ENCODE peak calls at places on chromosomes 7 and 10, in eight cellular contexts. C is Karpas-422; G is transverse colon; S is right lobe of liver; W is heart left ventricle; M is CD4-positive, alpha-beta memory T cell; Z is SJSA1; A is small intestine. R is an unnamed sample. For H3K9me3, the result is how much of the 10 kb centered on the place peaks cover.

GRCh38 chr10:8767616-8768015 is 713.1 kb downstream of the GATA3 start:
- DNase-seq in C (no peak), G (no peak), S (no peak), W (no peak), M (no peak), Z (no peak), A (no peak), R (no peak)

GRCh38 chr10:68239596-68240150 is 7.8 kb upstream of the ATOH7 start:
- DNase-seq in C (no peak), G (no peak), S (no peak), W (no peak), M (no peak), Z (no peak), A (no peak), R (no peak)

GRCh38 chr10:79417731-79418130 is 27.7 kb downstream of the ZCCHC24 start:
- DNase-seq in C (no peak), G (no peak), S (peak), W (peak), M (no peak), Z (no peak), A (no peak), R (no peak)

GRCh38 chr10:69879628-69880257 is 78.0 kb downstream of the COL13A1 start:
- DNase-seq in C (no peak), G (no peak), S (no peak), W (no peak), M (no peak), Z (no peak), A (no peak), R (no peak)

GRCh38 chr7:44062180-44062902 is 3.0 kb downstream of the PGAM2 start:
- DNase-seq in C (peak), G (peak), S (no peak), W (peak), M (no peak), Z (no peak), A (no peak), R (no peak)

GRCh38 chr7:100655908-100656674 is at the start of gene ACTL6B:
- DNase-seq in C (no peak), G (peak), S (peak), W (peak), M (peak), Z (peak), A (peak), R (peak)

GRCh38 chr7:132393789-132394261 is 182.4 kb downstream of the PLXNA4 start:
- DNase-seq in C (no peak), G (no peak), S (no peak), W (no peak), M (no peak), Z (no peak), A (no peak), R (peak)

GRCh38 chr10:71083457-71083975 is 128.9 kb upstream of the UNC5B start:
- DNase-seq in C (no peak), G (no peak), S (no peak), W (no peak), M (no peak), Z (peak), A (no peak), R (peak)

GRCh38 chr7:45978010-45978681 is 57.1 kb upstream of the IGFBP3 start:
- DNase-seq in C (peak), G (no peak), S (peak), W (no peak), M (no peak), Z (peak), A (peak), R (peak)

GRCh38 chr10:62618576-62619408 is 185.7 kb upstream of the ADO start:
- DNase-seq in C (peak), G (peak), S (no peak), W (no peak), M (no peak), Z (no peak), A (no peak), R (no peak)

GRCh38 chr10:129758591-129759021 is 205.5 kb downstream of the EBF3 start:
- DNase-seq in C (no peak), G (no peak), S (peak), W (no peak), M (no peak), Z (peak), A (no peak), R (peak)

GRCh38 chr7:112869111-112869774 is 79.0 kb upstream of the TMEM168 start:
- DNase-seq in C (peak), G (peak), S (no peak), W (no peak), M (peak), Z (no peak), A (peak), R (peak)

GRCh38 chr7:105003875-105004510 is 10.0 kb upstream of the KMT2E start:
- DNase-seq in C (no peak), G (no peak), S (no peak), W (no peak), M (no peak), Z (no peak), A (no peak), R (no peak)

GRCh38 chr7:156614434-156615264 is 25.9 kb upstream of the RNF32 start:
- DNase-seq in C (no peak), G (peak), S (no peak), W (no peak), M (no peak), Z (no peak), A (peak), R (peak)

GRCh38 chr7:101154693-101155102 is 422 bp downstream of the AP1S1 start:
- DNase-seq in C (peak), G (peak), S (no peak), W (no peak), M (no peak), Z (no peak), A (peak), R (no peak)

GRCh38 chr7:155458317-155459132 is 596 bp downstream of the EN2 start:
- DNase-seq in C (no peak), G (no peak), S (no peak), W (no peak), M (no peak), Z (no peak), A (no peak), R (no peak)

GRCh38 chr10:125144693-125145623 is 15.4 kb downstream of the CTBP2 start:
- DNase-seq in C (peak), G (no peak), S (no peak), W (no peak), M (no peak), Z (peak), A (peak), R (no peak)

GRCh38 chr7:114554781-114555537 is 140.3 kb downstream of the FOXP2 start:
- DNase-seq in C (no peak), G (no peak), S (no peak), W (no peak), M (no peak), Z (no peak), A (no peak), R (no peak)

GRCh38 chr7:79668292-79668691 is 214.8 kb upstream of the MAGI2 start:
- DNase-seq in C (no peak), G (no peak), S (no peak), W (no peak), M (no peak), Z (no peak), A (no peak), R (no peak)

GRCh38 chr10:15784237-15784636 is 64.5 kb upstream of the ITGA8 start:
- DNase-seq in C (no peak), G (no peak), S (no peak), W (no peak), M (no peak), Z (no peak), A (no peak), R (no peak)

GRCh38 chr10:74051729-74052342 is 53.9 kb downstream of the VCL start:
- DNase-seq in C (peak), G (no peak), S (no peak), W (no peak), M (no peak), Z (no peak), A (no peak), R (no peak)

GRCh38 chr7:35519971-35520809 is 174.7 kb downstream of the HERPUD2 start:
- DNase-seq in C (peak), G (peak), S (peak), W (peak), M (peak), Z (peak), A (peak), R (peak)

GRCh38 chr10:130138479-130138866 is 2.3 kb downstream of the GLRX3 start:
- DNase-seq in C (no peak), G (no peak), S (no peak), W (no peak), M (no peak), Z (no peak), A (peak), R (no peak)

GRCh38 chr10:7787150-7787856 is 490 bp downstream of the KIN start:
- DNase-seq in C (peak), G (no peak), S (no peak), W (peak), M (no peak), Z (no peak), A (peak), R (no peak)

GRCh38 chr10:21406595-21407218 is 118.8 kb downstream of the SKIDA1 start:
- DNase-seq in C (no peak), G (no peak), S (no peak), W (no peak), M (peak), Z (no peak), A (no peak), R (no peak)

DNA sequence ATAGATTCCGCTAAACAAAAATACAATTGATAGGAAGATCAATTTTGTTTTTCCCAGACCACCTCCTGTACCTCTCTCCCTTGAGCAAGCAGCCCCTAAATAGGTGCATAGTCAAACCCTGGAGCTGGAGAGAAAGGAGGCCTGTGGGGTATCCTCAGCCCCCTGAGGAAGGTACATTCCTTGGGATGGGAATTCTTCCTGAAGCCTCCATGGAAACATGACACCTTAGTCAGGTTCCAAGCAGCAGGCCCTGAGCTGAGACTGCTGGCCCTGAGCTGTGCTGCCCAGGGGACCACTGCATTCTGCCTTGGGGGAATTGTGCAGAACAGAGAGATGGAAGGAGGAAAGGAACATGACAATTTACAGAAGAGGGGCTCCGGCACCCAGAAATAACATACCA is 7.4 kb downstream of the HNRNPF start:
- DNase-seq in C (no peak), G (no peak), S (no peak), W (no peak), M (no peak), Z (no peak), A (no peak), R (no peak)
- H3K4me3 ChIP-seq in C (peak), G (no peak), S (no peak), W (no peak), M (no peak), Z (no peak), A (no peak), R (no peak)

DNA sequence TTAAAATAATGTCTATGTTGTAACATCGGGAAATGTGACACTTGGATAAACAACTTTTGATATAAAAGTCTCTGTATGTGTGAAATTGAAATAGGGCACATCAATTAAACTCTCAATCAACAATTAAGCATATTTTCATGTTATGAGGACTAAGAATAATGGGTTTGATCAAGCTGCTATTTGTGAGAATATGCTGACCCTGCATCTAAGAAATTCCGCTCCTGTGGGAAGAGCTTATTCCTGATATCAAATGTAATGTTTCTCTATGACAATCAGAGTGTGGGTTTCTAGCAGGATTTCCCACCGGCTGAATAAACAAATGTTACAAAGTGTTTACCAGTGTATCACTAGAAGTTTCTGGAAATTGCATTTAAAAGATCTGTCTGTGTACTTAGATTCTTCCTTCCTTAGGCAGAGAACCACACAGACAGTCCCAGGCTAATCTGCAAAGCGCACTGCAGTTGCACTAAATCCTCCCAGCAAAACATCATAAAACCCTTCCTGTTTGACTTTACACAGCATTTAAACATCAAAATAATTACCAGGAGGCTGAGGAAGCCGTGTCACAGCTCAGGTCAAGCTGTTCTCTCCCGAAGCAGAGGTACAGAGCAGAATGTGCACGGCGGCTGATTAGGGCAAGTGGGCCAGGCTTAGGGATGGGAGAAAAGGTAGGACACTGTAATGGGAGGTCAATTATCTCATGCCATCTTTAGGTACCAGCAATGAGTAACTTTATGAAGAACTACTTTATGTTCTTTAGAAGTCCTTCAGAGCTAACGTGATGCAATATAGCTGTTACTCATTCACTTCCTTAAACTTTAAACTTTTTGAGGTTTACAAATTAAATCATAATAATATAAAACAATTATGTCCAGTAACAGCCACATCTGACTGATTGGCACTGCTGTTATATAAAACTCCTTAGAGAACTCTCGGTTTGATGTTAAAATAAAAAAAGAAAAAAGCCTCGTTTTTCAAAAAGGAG is 109.1 kb upstream of the CTTNBP2 start:
- DNase-seq in C (no peak), G (peak), S (no peak), W (no peak), M (no peak), Z (no peak), A (no peak), R (no peak)
- H3K27ac ChIP-seq in C (no peak), G (peak), S (no peak), W (no peak), M (no peak), Z (no peak), A (no peak), R (no peak)

DNA sequence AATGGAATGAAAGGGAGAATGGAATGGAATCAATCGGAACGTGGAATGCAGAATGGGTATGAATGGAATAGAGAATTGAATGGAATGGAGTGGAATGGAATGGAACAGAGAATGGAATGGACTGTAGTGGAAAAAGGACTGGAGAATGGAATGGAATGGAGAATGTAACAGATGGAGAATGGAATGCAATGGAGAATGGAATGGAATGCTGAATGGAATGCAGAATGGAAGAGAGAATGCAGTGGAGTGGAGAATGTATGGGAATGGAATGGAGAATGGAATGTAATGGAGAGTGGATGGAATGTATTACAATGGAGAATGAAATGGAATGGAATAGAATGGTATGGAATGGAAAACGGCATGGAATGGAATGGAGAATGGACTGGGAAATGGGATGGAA is 96.9 kb downstream of the NSUN6 start:
- DNase-seq in C (no peak), G (no peak), S (no peak), W (no peak), M (no peak), Z (no peak), A (no peak), R (no peak)
- H3K9me3 ChIP-seq in C (under half), G (under half), S (under half), W (under half), M (under half), Z (under half), A (under half), R (under half)

GRCh38 chr7:2687881-2688318 is at the start of gene AMZ1:
- DNase-seq in C (no peak), G (no peak), S (no peak), W (no peak), M (no peak), Z (no peak), A (no peak), R (no peak)
- H3K4me3 ChIP-seq in C (no peak), G (no peak), S (no peak), W (peak), M (no peak), Z (peak), A (peak), R (peak)

GRCh38 chr7:91973632-91974031 is 33.0 kb downstream of the AKAP9 start:
- DNase-seq in C (no peak), G (no peak), S (no peak), W (no peak), M (no peak), Z (no peak), A (no peak), R (no peak)
- H3K27ac ChIP-seq in C (no peak), G (no peak), S (no peak), W (no peak), M (no peak), Z (no peak), A (no peak), R (no peak)

DNA sequence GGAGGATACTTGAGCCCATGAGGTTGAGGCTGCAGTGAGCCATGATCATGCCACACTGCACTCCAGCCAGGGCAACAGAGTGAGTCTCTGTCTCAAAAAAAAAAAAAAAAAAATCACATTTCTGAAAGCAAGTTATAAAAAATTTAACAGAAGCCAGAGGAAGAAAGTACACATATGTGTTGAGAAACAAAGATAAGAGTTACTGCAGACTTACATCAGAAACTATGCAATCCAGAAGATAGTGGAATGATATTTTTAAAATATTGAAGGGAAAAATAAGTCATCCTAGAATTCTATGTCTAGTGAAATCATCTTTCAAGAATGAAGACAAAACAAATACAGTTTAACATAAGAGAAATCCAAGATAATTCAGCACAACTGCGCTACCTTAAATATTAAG is 46.9 kb downstream of the ZNF518A start:
- DNase-seq in C (no peak), G (no peak), S (no peak), W (no peak), M (no peak), Z (no peak), A (no peak), R (no peak)
- H3K9me3 ChIP-seq in C (under half), G (under half), S (under half), W (under half), M (under half), Z (under half), A (under half), R (under half)

DNA sequence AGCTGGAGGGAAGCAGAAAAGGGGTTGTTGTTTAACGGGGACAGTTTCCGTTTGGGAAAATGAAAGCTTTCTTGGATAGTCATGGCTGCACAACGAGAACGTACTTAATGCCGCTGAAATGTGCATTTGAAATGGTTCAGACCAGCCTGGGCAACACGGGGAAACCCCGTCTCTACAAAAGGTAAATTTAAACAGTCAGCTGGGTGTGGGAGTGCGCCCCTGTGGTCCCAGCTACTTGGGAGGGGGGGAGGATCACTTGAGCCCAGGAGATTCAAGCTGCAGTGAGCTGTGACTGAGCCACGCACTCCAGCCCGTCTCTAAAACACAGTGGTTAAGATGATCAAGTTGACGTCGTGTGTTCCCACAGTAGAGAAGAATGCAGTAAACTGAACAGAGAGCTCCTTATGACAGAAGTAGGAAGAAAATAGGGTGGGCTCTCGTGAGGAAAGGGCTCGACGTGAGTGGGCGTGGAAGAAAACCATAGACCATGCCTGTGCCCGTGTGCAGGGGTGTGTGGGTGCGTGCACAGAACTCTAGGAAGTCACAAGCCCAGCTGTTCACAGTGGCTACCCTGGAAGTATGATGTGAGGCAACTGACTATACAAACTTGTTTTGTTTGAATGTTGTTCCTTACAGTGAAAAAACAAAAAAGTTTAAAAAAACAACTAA is 4.1 kb upstream of the FUOM start:
- DNase-seq in C (no peak), G (no peak), S (no peak), W (no peak), M (no peak), Z (no peak), A (no peak), R (no peak)
- H3K4me3 ChIP-seq in C (no peak), G (no peak), S (no peak), W (no peak), M (no peak), Z (no peak), A (no peak), R (no peak)

DNA sequence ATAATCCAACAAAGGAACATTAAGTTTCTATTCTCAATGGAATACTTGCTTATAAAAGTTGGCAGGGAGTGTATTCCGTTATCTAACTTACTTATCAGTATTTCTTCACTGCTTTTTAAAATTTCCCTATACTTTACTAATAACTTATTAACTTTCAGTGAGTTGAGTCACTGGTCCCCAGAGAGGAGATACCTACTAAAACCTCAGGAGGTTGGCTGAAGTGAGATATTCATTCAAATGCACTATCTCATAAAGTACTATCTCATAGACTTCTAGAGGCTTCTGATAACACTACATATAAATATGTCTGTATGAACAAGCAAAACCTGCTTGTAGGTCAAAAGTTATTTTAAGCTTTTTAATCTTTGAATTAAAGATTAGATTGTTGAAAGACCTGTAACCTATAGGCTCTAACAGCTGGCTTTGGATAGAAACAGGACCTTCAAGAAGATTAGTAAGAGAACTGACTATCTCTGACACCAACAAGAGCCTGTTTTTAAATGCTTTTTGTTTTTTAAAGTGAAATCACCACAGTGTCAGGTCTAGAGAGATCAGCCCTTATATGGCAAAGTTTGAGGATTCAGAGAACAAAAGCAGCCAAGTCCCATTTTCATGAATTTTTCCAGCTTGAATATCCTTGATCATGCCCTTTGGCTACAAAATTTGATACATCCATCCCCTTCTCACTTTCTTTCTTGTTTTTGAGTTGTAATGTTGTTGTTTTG is 242.1 kb downstream of the ARL4A start:
- DNase-seq in C (no peak), G (no peak), S (no peak), W (no peak), M (no peak), Z (no peak), A (peak), R (no peak)
- H3K27ac ChIP-seq in C (no peak), G (no peak), S (no peak), W (no peak), M (no peak), Z (no peak), A (no peak), R (no peak)

GRCh38 chr7:150594817-150595216 is 27.6 kb downstream of the GIMAP4 start:
- DNase-seq in C (no peak), G (no peak), S (no peak), W (no peak), M (no peak), Z (no peak), A (no peak), R (no peak)

GRCh38 chr7:150595361-150595760 is 28.2 kb downstream of the GIMAP4 start:
- DNase-seq in C (no peak), G (no peak), S (no peak), W (no peak), M (no peak), Z (no peak), A (no peak), R (no peak)
- H3K9me3 ChIP-seq in C (under half), G (under half), S (under half), W (under half), M (under half), Z (under half), A (under half), R (under half)

R was measured in stomach.